ENCODE peak calls at places on chromosomes 1 and 21, in four cellular contexts. F is left lung, V is PC-9, D is lower leg skin. R is an unnamed sample.

GRCh38 chr1:53638641-53639035 is 100.3 kb downstream of the GLIS1 start:
- DNase-seq in F (no peak), V (no peak), D (no peak), R (peak)

GRCh38 chr21:28587748-28588147 is 404.9 kb downstream of the LTN1 start:
- DNase-seq in F (no peak), V (no peak), D (no peak), R (no peak)

GRCh38 chr1:114353233-114353632 is 157.8 kb downstream of the TRIM33 start:
- DNase-seq in F (no peak), V (peak), D (peak), R (no peak)

GRCh38 chr1:172930142-172930541 is 120.6 kb downstream of the TNFSF18 start:
- DNase-seq in F (no peak), V (no peak), D (no peak), R (no peak)

GRCh38 chr1:2003564-2004131 is at the start of gene CFAP74:
- DNase-seq in F (peak), V (peak), D (no peak), R (peak)

GRCh38 chr1:116411784-116412479 is 38.9 kb downstream of the ATP1A1 start:
- DNase-seq in F (no peak), V (no peak), D (no peak), R (no peak)

GRCh38 chr1:44584167-44584566 is 90.1 kb downstream of the TMEM53 start:
- DNase-seq in F (no peak), V (no peak), D (no peak), R (no peak)

GRCh38 chr1:107702946-107703571 is 261.9 kb downstream of the VAV3 start:
- DNase-seq in F (no peak), V (no peak), D (no peak), R (no peak)

GRCh38 chr1:29865051-29865450 is 628.7 kb downstream of the PTPRU start:
- DNase-seq in F (no peak), V (no peak), D (no peak), R (no peak)

GRCh38 chr1:87335175-87335992 is 6.7 kb downstream of the LMO4 start:
- DNase-seq in F (peak), V (peak), D (peak), R (peak)

GRCh38 chr21:42568834-42569731 is 55.4 kb downstream of the SLC37A1 start:
- DNase-seq in F (peak), V (no peak), D (no peak), R (peak)

DNA sequence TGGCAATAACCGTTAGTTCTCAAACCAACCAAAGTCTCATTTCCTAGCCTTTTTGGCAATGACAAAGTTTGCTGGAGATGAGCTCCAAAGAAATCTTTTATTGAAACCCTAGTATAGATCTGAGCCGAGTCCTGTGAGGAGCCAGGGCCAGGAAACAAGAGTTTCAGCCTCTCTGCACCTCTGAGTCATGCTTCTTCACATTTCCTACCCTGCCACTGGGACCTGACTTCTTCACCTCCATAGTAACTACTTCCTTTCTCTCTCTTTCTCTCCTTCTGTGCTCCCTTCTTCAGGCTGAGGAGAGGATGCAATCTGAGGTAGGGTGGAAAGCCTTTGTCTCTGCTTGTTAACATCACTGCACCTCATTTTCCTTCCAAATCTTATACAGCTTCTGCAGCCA is 38.7 kb upstream of the IPO9 start:
- DNase-seq in F (no peak), V (no peak), D (no peak), R (no peak)
- H3K4me3 ChIP-seq in F (no peak), V (no peak), D (no peak), R (no peak)

DNA sequence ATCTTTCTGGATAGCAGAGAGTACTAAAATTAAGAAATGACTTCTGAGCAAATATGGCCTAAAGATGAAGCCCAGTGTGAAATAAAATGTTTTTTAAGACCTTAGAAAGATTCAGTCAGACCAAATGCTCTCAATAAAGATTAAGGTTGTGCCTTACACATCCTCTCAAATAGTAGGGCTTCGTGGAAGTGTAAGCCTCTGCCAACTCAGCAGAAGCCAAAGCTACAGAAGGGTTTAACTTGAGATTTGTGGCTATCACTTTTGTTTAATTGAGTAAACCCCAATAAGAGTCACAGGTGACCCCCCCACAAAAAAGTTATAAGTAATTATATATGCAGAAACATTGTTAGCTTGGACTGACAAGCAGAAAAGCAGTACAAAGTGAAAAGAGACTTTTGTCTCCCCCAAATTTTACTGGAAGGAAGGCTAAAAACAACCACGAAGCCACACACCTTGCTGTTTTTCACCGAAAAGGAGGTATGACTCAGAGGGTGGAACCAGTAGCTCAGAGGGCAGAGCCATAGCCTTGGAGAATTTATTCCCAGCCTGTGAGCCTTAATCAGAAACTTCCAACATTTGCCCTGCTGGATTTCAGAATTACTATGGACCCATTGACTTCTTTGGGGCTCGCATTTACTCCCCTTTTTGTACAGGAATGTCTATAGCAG is 31.9 kb downstream of the RPS6KC1 start:
- DNase-seq in F (no peak), V (no peak), D (no peak), R (no peak)
- TF ChIP-seq CTCF in F (no peak), V (no peak), D (no peak), R (no peak)

GRCh38 chr1:119139393-119139792 is 1.1 kb downstream of the WARS2 start:
- DNase-seq in F (no peak), V (no peak), D (no peak), R (no peak)
- H3K4me3 ChIP-seq in F (peak), V (peak), D (no peak), R (peak)

GRCh38 chr1:184463680-184464079 is 76.9 kb downstream of the C1orf21 start:
- DNase-seq in F (no peak), V (no peak), D (no peak), R (no peak)

GRCh38 chr1:184462990-184463389 is 76.2 kb downstream of the C1orf21 start:
- DNase-seq in F (no peak), V (no peak), D (no peak), R (no peak)

GRCh38 chr1:184464757-184465156 is 77.9 kb downstream of the C1orf21 start:
- DNase-seq in F (no peak), V (no peak), D (no peak), R (no peak)

GRCh38 chr1:184467295-184467694 is 80.5 kb downstream of the C1orf21 start:
- DNase-seq in F (peak), V (no peak), D (no peak), R (no peak)

DNA sequence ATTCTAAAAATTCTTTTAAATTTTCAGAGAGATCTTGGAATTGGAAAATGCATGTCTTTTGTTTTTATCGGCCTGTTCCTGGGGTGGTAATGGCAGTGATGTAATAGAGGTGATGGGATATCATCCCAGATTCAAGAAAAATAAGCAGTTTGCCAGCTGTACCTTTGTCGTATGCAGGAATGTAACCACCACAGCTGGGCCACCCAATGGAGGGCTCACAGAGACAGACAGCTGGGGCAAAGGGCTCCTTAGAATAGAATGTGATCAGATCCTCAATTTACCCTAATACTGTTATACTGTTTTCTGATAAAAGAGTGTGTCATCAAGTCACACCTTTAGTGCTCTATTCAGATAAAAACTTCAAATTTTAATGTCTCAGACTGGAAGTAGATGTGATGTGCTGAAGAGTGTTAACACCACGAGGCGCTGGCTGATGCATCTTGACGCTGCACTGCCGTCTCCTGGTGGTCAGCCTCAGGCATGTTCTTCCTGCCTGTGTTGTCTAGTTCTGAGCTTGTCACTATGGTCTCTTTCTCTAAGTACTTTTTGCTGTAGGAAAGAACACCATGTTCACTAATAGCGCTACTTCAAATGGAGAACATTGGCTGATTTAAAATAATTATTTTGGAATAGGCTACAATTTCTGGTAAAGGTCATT is 78.8 kb downstream of the C1orf21 start:
- DNase-seq in F (peak), V (no peak), D (no peak), R (no peak)
- TF ChIP-seq CTCF in F (no peak), V (no peak), D (no peak), R (no peak)